ENCODE peak calls at places on chromosomes 7 and 10, in six cellular contexts. One of them, this sample, is unnamed.

GRCh38 chr7:32218741-32219283 is 148.6 kb upstream of the PDE1C start:
- DNase-seq in DMS79 treated with DMSO at 0.1 percent for 48 hours: no peak
- DNase-seq in dermis blood vessel endothelial cell: no peak
- DNase-seq in activated CD8-positive, alpha-beta memory T cell treated with anti-CD3 and anti-CD28 coated beads for 48 hours: no peak
- DNase-seq in nucleus accumbens: no peak
- DNase-seq in heart left ventricle: no peak
- DNase-seq in this sample: no peak

GRCh38 chr10:121337356-121337936 is 260.8 kb downstream of the FGFR2 start:
- DNase-seq in DMS79 treated with DMSO at 0.1 percent for 48 hours: peak
- DNase-seq in dermis blood vessel endothelial cell: no peak
- DNase-seq in activated CD8-positive, alpha-beta memory T cell treated with anti-CD3 and anti-CD28 coated beads for 48 hours: no peak
- DNase-seq in nucleus accumbens: no peak
- DNase-seq in heart left ventricle: no peak
- DNase-seq in this sample: no peak

GRCh38 chr7:87934699-87935372 is 785 bp downstream of the ADAM22 start:
- DNase-seq in DMS79 treated with DMSO at 0.1 percent for 48 hours: no peak
- DNase-seq in dermis blood vessel endothelial cell: peak
- DNase-seq in activated CD8-positive, alpha-beta memory T cell treated with anti-CD3 and anti-CD28 coated beads for 48 hours: no peak
- DNase-seq in nucleus accumbens: peak
- DNase-seq in heart left ventricle: no peak
- DNase-seq in this sample: peak

GRCh38 chr7:148773344-148773743 is 74.6 kb downstream of the CUL1 start:
- DNase-seq in DMS79 treated with DMSO at 0.1 percent for 48 hours: peak
- DNase-seq in dermis blood vessel endothelial cell: peak
- DNase-seq in activated CD8-positive, alpha-beta memory T cell treated with anti-CD3 and anti-CD28 coated beads for 48 hours: no peak
- DNase-seq in nucleus accumbens: no peak
- DNase-seq in heart left ventricle: no peak
- DNase-seq in this sample: no peak

GRCh38 chr7:44112231-44112996 is 8.3 kb downstream of the AEBP1 start:
- DNase-seq in DMS79 treated with DMSO at 0.1 percent for 48 hours: no peak
- DNase-seq in dermis blood vessel endothelial cell: no peak
- DNase-seq in activated CD8-positive, alpha-beta memory T cell treated with anti-CD3 and anti-CD28 coated beads for 48 hours: no peak
- DNase-seq in nucleus accumbens: no peak
- DNase-seq in heart left ventricle: peak
- DNase-seq in this sample: no peak

GRCh38 chr10:14648042-14648765 is 126.5 kb downstream of the FAM107B start:
- DNase-seq in DMS79 treated with DMSO at 0.1 percent for 48 hours: peak
- DNase-seq in dermis blood vessel endothelial cell: peak
- DNase-seq in activated CD8-positive, alpha-beta memory T cell treated with anti-CD3 and anti-CD28 coated beads for 48 hours: peak
- DNase-seq in nucleus accumbens: peak
- DNase-seq in heart left ventricle: peak
- DNase-seq in this sample: no peak

GRCh38 chr7:90298145-90299038 is 22.7 kb downstream of the FAM237B start:
- DNase-seq in DMS79 treated with DMSO at 0.1 percent for 48 hours: no peak
- DNase-seq in dermis blood vessel endothelial cell: peak
- DNase-seq in activated CD8-positive, alpha-beta memory T cell treated with anti-CD3 and anti-CD28 coated beads for 48 hours: no peak
- DNase-seq in nucleus accumbens: no peak
- DNase-seq in heart left ventricle: no peak
- DNase-seq in this sample: no peak

GRCh38 chr10:96890172-96890513 is 58.0 kb downstream of the LCOR start:
- DNase-seq in DMS79 treated with DMSO at 0.1 percent for 48 hours: no peak
- DNase-seq in dermis blood vessel endothelial cell: peak
- DNase-seq in activated CD8-positive, alpha-beta memory T cell treated with anti-CD3 and anti-CD28 coated beads for 48 hours: no peak
- DNase-seq in nucleus accumbens: no peak
- DNase-seq in heart left ventricle: no peak
- DNase-seq in this sample: no peak

GRCh38 chr7:67842571-67842970 is 845.9 kb downstream of the TYW1 start:
- DNase-seq in DMS79 treated with DMSO at 0.1 percent for 48 hours: no peak
- DNase-seq in dermis blood vessel endothelial cell: no peak
- DNase-seq in activated CD8-positive, alpha-beta memory T cell treated with anti-CD3 and anti-CD28 coated beads for 48 hours: no peak
- DNase-seq in nucleus accumbens: no peak
- DNase-seq in heart left ventricle: no peak
- DNase-seq in this sample: no peak

GRCh38 chr10:21330628-21331020 is 194.9 kb downstream of the SKIDA1 start:
- DNase-seq in DMS79 treated with DMSO at 0.1 percent for 48 hours: no peak
- DNase-seq in dermis blood vessel endothelial cell: peak
- DNase-seq in activated CD8-positive, alpha-beta memory T cell treated with anti-CD3 and anti-CD28 coated beads for 48 hours: no peak
- DNase-seq in nucleus accumbens: no peak
- DNase-seq in heart left ventricle: no peak
- DNase-seq in this sample: no peak

GRCh38 chr7:142772051-142772450 is 1.3 kb downstream of the PRSS2 start:
- DNase-seq in DMS79 treated with DMSO at 0.1 percent for 48 hours: peak
- DNase-seq in dermis blood vessel endothelial cell: no peak
- DNase-seq in activated CD8-positive, alpha-beta memory T cell treated with anti-CD3 and anti-CD28 coated beads for 48 hours: no peak
- DNase-seq in nucleus accumbens: no peak
- DNase-seq in heart left ventricle: no peak
- DNase-seq in this sample: no peak

GRCh38 chr10:69438531-69439349 is 12.5 kb upstream of the TSPAN15 start:
- DNase-seq in DMS79 treated with DMSO at 0.1 percent for 48 hours: peak
- DNase-seq in dermis blood vessel endothelial cell: peak
- DNase-seq in activated CD8-positive, alpha-beta memory T cell treated with anti-CD3 and anti-CD28 coated beads for 48 hours: no peak
- DNase-seq in nucleus accumbens: no peak
- DNase-seq in heart left ventricle: no peak
- DNase-seq in this sample: no peak

GRCh38 chr10:17074548-17074860 is 55.1 kb downstream of the CUBN start:
- DNase-seq in DMS79 treated with DMSO at 0.1 percent for 48 hours: no peak
- DNase-seq in dermis blood vessel endothelial cell: no peak
- DNase-seq in activated CD8-positive, alpha-beta memory T cell treated with anti-CD3 and anti-CD28 coated beads for 48 hours: no peak
- DNase-seq in nucleus accumbens: no peak
- DNase-seq in heart left ventricle: no peak
- DNase-seq in this sample: no peak

GRCh38 chr10:32957341-32958084 is 517 bp downstream of the ITGB1 start:
- DNase-seq in DMS79 treated with DMSO at 0.1 percent for 48 hours: no peak
- DNase-seq in dermis blood vessel endothelial cell: peak
- DNase-seq in activated CD8-positive, alpha-beta memory T cell treated with anti-CD3 and anti-CD28 coated beads for 48 hours: no peak
- DNase-seq in nucleus accumbens: peak
- DNase-seq in heart left ventricle: peak
- DNase-seq in this sample: no peak

GRCh38 chr7:137801003-137801402 is 45.8 kb downstream of the DGKI start:
- DNase-seq in DMS79 treated with DMSO at 0.1 percent for 48 hours: no peak
- DNase-seq in dermis blood vessel endothelial cell: peak
- DNase-seq in activated CD8-positive, alpha-beta memory T cell treated with anti-CD3 and anti-CD28 coated beads for 48 hours: no peak
- DNase-seq in nucleus accumbens: no peak
- DNase-seq in heart left ventricle: no peak
- DNase-seq in this sample: no peak